ENCODE peak calls at places on chromosomes 5 and 9, in four cellular contexts. One of them, this sample, is unnamed.

GRCh38 chr5:87243161-87243877 is 24.4 kb upstream of the RASA1 start:
- DNase-seq in right atrium auricular region: no peak
- DNase-seq in endothelial cell of umbilical vein: peak
- DNase-seq in cardiac muscle cell: peak
- DNase-seq in this sample: no peak

GRCh38 chr9:88738708-88739107 is 203.7 kb downstream of the NXNL2 start:
- DNase-seq in cardiac muscle cell: peak
- DNase-seq in endothelial cell of umbilical vein: no peak
- DNase-seq in right atrium auricular region: no peak
- DNase-seq in this sample: peak

GRCh38 chr5:120252839-120253238 is 211.3 kb upstream of the PRR16 start:
- DNase-seq in endothelial cell of umbilical vein: no peak
- DNase-seq in right atrium auricular region: no peak
- DNase-seq in cardiac muscle cell: peak
- DNase-seq in this sample: peak

GRCh38 chr5:14257995-14258403 is 114.9 kb downstream of the TRIO start:
- DNase-seq in right atrium auricular region: no peak
- DNase-seq in endothelial cell of umbilical vein: no peak
- DNase-seq in cardiac muscle cell: no peak
- DNase-seq in this sample: no peak

GRCh38 chr5:8598356-8598755 is 729.4 kb downstream of the MTRR start:
- DNase-seq in right atrium auricular region: no peak
- DNase-seq in endothelial cell of umbilical vein: no peak
- DNase-seq in cardiac muscle cell: no peak
- DNase-seq in this sample: no peak

GRCh38 chr5:178827636-178828035 is 32.1 kb upstream of the ZNF354B start:
- DNase-seq in endothelial cell of umbilical vein: no peak
- DNase-seq in right atrium auricular region: no peak
- DNase-seq in cardiac muscle cell: no peak
- DNase-seq in this sample: no peak

GRCh38 chr9:91483189-91483691 is 59.6 kb upstream of the NFIL3 start:
- DNase-seq in right atrium auricular region: peak
- DNase-seq in cardiac muscle cell: peak
- DNase-seq in endothelial cell of umbilical vein: no peak
- DNase-seq in this sample: no peak

GRCh38 chr9:131476777-131477345 is 25.9 kb upstream of the POMT1 start:
- DNase-seq in cardiac muscle cell: no peak
- DNase-seq in right atrium auricular region: no peak
- DNase-seq in endothelial cell of umbilical vein: no peak
- DNase-seq in this sample: no peak

GRCh38 chr5:159619826-159620225 is 289.5 kb upstream of the IL12B start:
- DNase-seq in cardiac muscle cell: no peak
- DNase-seq in right atrium auricular region: no peak
- DNase-seq in endothelial cell of umbilical vein: no peak
- DNase-seq in this sample: no peak

GRCh38 chr9:91178281-91179236 is 183.2 kb downstream of the AUH start:
- DNase-seq in right atrium auricular region: peak
- DNase-seq in cardiac muscle cell: no peak
- DNase-seq in endothelial cell of umbilical vein: no peak
- DNase-seq in this sample: no peak

GRCh38 chr5:68408345-68408871 is 192.9 kb downstream of the PIK3R1 start:
- DNase-seq in cardiac muscle cell: no peak
- DNase-seq in endothelial cell of umbilical vein: no peak
- DNase-seq in right atrium auricular region: no peak
- DNase-seq in this sample: peak

GRCh38 chr9:1647776-1648175 is 367.4 kb upstream of the SMARCA2 start:
- DNase-seq in endothelial cell of umbilical vein: no peak
- DNase-seq in cardiac muscle cell: peak
- DNase-seq in right atrium auricular region: no peak
- DNase-seq in this sample: no peak

GRCh38 chr9:125867752-125868400 is 120.7 kb downstream of the PBX3 start:
- DNase-seq in cardiac muscle cell: peak
- DNase-seq in right atrium auricular region: no peak
- DNase-seq in endothelial cell of umbilical vein: peak
- DNase-seq in this sample: peak

GRCh38 chr9:29241320-29241719 is 1668.0 kb upstream of the C9orf72 start:
- DNase-seq in right atrium auricular region: no peak
- DNase-seq in cardiac muscle cell: no peak
- DNase-seq in endothelial cell of umbilical vein: no peak
- DNase-seq in this sample: peak

GRCh38 chr5:174644918-174645317 is 79.5 kb upstream of the MSX2 start:
- DNase-seq in cardiac muscle cell: no peak
- DNase-seq in endothelial cell of umbilical vein: no peak
- DNase-seq in right atrium auricular region: no peak
- DNase-seq in this sample: no peak

GRCh38 chr9:35522189-35522588 is 32.3 kb downstream of the RUSC2 start:
- DNase-seq in cardiac muscle cell: no peak
- DNase-seq in right atrium auricular region: no peak
- DNase-seq in endothelial cell of umbilical vein: no peak
- DNase-seq in this sample: no peak

GRCh38 chr9:17906204-17906840 is 327.5 kb downstream of the SH3GL2 start:
- DNase-seq in endothelial cell of umbilical vein: no peak
- DNase-seq in cardiac muscle cell: peak
- DNase-seq in right atrium auricular region: no peak
- DNase-seq in this sample: no peak

GRCh38 chr5:77906806-77907205 is 130.7 kb upstream of the TBCA start:
- DNase-seq in right atrium auricular region: no peak
- DNase-seq in endothelial cell of umbilical vein: no peak
- DNase-seq in cardiac muscle cell: peak
- DNase-seq in this sample: no peak

GRCh38 chr5:15926586-15926985 is 253.0 kb downstream of the MARCHF11 start:
- DNase-seq in right atrium auricular region: no peak
- DNase-seq in cardiac muscle cell: no peak
- DNase-seq in endothelial cell of umbilical vein: no peak
- DNase-seq in this sample: peak

GRCh38 chr9:128818839-128819715 is 777 bp downstream of the ENDOG start:
- DNase-seq in right atrium auricular region: no peak
- DNase-seq in cardiac muscle cell: no peak
- DNase-seq in endothelial cell of umbilical vein: peak
- DNase-seq in this sample: peak

GRCh38 chr5:31029925-31030324 is 163.6 kb upstream of the CDH6 start:
- DNase-seq in right atrium auricular region: no peak
- DNase-seq in endothelial cell of umbilical vein: no peak
- DNase-seq in cardiac muscle cell: no peak
- DNase-seq in this sample: peak

GRCh38 chr5:33092719-33093118 is 348.0 kb upstream of the TARS1 start:
- DNase-seq in endothelial cell of umbilical vein: no peak
- DNase-seq in right atrium auricular region: no peak
- DNase-seq in cardiac muscle cell: no peak
- DNase-seq in this sample: no peak

GRCh38 chr9:19085295-19085694 is 17.4 kb downstream of the HAUS6 start:
- DNase-seq in cardiac muscle cell: peak
- DNase-seq in endothelial cell of umbilical vein: peak
- DNase-seq in right atrium auricular region: no peak
- DNase-seq in this sample: peak

GRCh38 chr9:8365029-8365428 is 565.5 kb upstream of the DMAC1 start:
- DNase-seq in endothelial cell of umbilical vein: peak
- DNase-seq in right atrium auricular region: no peak
- DNase-seq in cardiac muscle cell: peak
- DNase-seq in this sample: no peak

DNA sequence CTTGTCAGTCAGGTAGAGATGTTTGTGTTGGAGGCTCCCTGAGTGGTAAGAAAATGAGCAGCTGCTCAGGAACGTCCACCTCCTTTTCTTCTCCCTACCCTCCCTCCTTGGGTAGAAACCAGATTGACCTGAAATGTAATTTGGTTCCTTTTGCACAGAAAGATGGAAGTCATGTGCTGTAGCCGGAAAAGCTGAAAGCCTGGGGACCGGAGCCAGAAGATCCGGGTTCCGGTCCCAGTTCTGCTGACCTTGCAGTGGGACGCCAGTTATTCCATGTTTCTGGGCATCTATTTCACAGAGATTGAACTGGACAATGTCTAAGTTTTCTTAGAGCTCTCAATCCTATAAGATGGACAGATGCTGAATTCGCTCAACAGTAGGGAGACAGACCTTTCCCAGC is 40.1 kb downstream of the SLC36A1 start:
- DNase-seq in endothelial cell of umbilical vein: no peak
- DNase-seq in right atrium auricular region: peak
- DNase-seq in cardiac muscle cell: no peak
- DNase-seq in this sample: no peak
- H3K27ac ChIP-seq in endothelial cell of umbilical vein: no peak
- H3K27ac ChIP-seq in right atrium auricular region: no peak
- H3K27ac ChIP-seq in cardiac muscle cell: no peak
- H3K27ac ChIP-seq in this sample: no peak

DNA sequence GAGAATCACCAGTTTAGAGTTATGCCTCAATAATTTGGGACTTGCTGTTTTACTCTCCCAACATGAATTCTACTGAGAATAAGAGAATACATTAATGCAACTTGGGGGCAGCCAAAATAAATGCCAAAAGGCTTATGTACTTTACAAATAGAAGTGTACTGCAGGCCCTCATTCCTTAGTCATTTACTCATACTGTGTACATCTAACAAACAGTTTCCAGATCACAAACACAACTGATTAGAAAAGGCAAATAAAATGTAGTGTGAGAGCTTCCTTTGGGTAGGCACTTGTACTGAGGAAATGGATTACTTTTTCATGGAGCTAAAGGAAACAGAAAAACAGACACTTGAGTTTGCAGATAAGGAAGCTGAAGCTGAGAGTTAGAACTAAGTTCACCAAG is 12.6 kb downstream of the ANKDD1B start:
- DNase-seq in endothelial cell of umbilical vein: peak
- DNase-seq in right atrium auricular region: no peak
- DNase-seq in cardiac muscle cell: peak
- DNase-seq in this sample: no peak
- H3K27ac ChIP-seq in endothelial cell of umbilical vein: no peak
- H3K27ac ChIP-seq in right atrium auricular region: no peak
- H3K27ac ChIP-seq in cardiac muscle cell: no peak
- H3K27ac ChIP-seq in this sample: no peak

GRCh38 chr5:115423541-115423940 is 121.0 kb downstream of the FEM1C start:
- DNase-seq in cardiac muscle cell: peak
- DNase-seq in endothelial cell of umbilical vein: peak
- DNase-seq in right atrium auricular region: peak
- DNase-seq in this sample: no peak
- H3K27ac ChIP-seq in cardiac muscle cell: peak
- H3K27ac ChIP-seq in endothelial cell of umbilical vein: no peak
- H3K27ac ChIP-seq in right atrium auricular region: peak
- H3K27ac ChIP-seq in this sample: no peak

DNA sequence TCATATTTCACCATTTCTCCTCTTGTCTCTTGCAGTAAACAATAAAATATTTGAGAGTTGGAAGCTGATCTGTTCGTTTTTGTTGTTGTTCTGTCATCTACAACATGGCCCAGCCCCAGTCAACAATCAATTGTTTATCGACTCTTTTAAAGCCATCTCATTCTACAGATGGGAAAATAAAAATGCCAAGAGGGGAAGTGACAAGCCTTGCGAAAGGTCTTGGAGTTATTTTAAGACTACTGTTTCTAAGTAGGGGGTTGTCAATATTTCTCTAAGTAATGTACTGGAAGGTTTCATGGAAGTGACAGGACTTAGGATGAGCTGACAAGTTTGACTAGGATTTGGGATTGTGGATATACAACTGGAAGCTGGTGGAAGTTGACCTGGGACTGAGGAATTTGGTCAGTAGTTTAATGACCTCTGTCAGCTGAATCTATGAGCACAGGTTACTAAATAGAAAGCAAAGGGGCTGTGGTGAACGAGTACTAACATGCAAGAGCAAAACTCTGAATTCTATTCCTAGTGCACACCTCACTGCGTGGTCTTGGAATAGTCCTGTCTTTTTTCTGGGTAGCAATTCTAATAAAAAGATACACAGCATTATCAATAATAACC is 57.5 kb upstream of the ADRB2 start:
- DNase-seq in right atrium auricular region: no peak
- DNase-seq in endothelial cell of umbilical vein: no peak
- DNase-seq in cardiac muscle cell: no peak
- DNase-seq in this sample: no peak
- H3K27ac ChIP-seq in right atrium auricular region: no peak
- H3K27ac ChIP-seq in endothelial cell of umbilical vein: no peak
- H3K27ac ChIP-seq in cardiac muscle cell: no peak
- H3K27ac ChIP-seq in this sample: no peak

GRCh38 chr9:92610470-92611420 is 59.2 kb downstream of the IPPK start:
- DNase-seq in cardiac muscle cell: peak
- DNase-seq in right atrium auricular region: no peak
- DNase-seq in endothelial cell of umbilical vein: no peak
- DNase-seq in this sample: no peak
- H3K27ac ChIP-seq in cardiac muscle cell: no peak
- H3K27ac ChIP-seq in right atrium auricular region: peak
- H3K27ac ChIP-seq in endothelial cell of umbilical vein: no peak
- H3K27ac ChIP-seq in this sample: peak

GRCh38 chr5:172188033-172188892 is at the start of gene STK10:
- DNase-seq in endothelial cell of umbilical vein: peak
- DNase-seq in right atrium auricular region: peak
- DNase-seq in cardiac muscle cell: peak
- DNase-seq in this sample: peak

GRCh38 chr5:172185096-172185461 is 2.9 kb downstream of the STK10 start:
- DNase-seq in endothelial cell of umbilical vein: no peak
- DNase-seq in right atrium auricular region: no peak
- DNase-seq in cardiac muscle cell: no peak
- DNase-seq in this sample: no peak

GRCh38 chr5:172187118-172188032 is 649 bp downstream of the STK10 start:
- DNase-seq in right atrium auricular region: peak
- DNase-seq in endothelial cell of umbilical vein: peak
- DNase-seq in cardiac muscle cell: peak
- DNase-seq in this sample: peak

GRCh38 chr5:172183881-172184280 is 4.1 kb downstream of the STK10 start:
- DNase-seq in endothelial cell of umbilical vein: no peak
- DNase-seq in right atrium auricular region: no peak
- DNase-seq in cardiac muscle cell: no peak
- DNase-seq in this sample: no peak

GRCh38 chr5:172186114-172186695 is 1.8 kb downstream of the STK10 start:
- DNase-seq in cardiac muscle cell: no peak
- DNase-seq in endothelial cell of umbilical vein: no peak
- DNase-seq in right atrium auricular region: no peak
- DNase-seq in this sample: no peak
- H3K27ac ChIP-seq in cardiac muscle cell: no peak
- H3K27ac ChIP-seq in endothelial cell of umbilical vein: no peak
- H3K27ac ChIP-seq in right atrium auricular region: peak
- H3K27ac ChIP-seq in this sample: no peak

DNA sequence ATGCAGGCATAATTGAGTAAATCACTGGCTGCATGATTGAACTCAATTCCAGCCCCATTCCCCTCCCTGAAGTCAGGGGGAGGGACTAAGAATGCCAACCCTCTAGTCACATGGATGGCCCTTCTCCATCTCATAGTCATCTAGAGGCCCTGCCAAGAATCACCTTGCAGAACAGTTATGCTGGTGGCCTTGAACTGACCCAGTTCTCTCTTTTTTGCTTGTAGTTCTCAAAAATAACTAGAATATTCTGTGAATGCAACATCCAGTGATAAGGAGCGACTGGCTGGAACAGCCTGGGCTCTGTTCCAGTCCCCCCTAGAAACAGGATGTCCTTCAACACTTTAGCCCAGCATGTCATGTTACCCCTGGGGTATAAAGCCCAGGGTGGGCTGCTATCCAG is 31.7 kb downstream of the SLC35A4 start:
- DNase-seq in right atrium auricular region: no peak
- DNase-seq in endothelial cell of umbilical vein: no peak
- DNase-seq in cardiac muscle cell: peak
- DNase-seq in this sample: no peak
- H3K27ac ChIP-seq in right atrium auricular region: peak
- H3K27ac ChIP-seq in endothelial cell of umbilical vein: no peak
- H3K27ac ChIP-seq in cardiac muscle cell: no peak
- H3K27ac ChIP-seq in this sample: no peak

GRCh38 chr9:104748359-104749031 is 1.0 kb downstream of the NIPSNAP3A start:
- DNase-seq in right atrium auricular region: no peak
- DNase-seq in cardiac muscle cell: peak
- DNase-seq in endothelial cell of umbilical vein: peak
- DNase-seq in this sample: peak
- H3K27ac ChIP-seq in right atrium auricular region: peak
- H3K27ac ChIP-seq in cardiac muscle cell: peak
- H3K27ac ChIP-seq in endothelial cell of umbilical vein: peak
- H3K27ac ChIP-seq in this sample: peak